ENCODE peak calls at places on chromosomes 1 and 21, in four cellular contexts. N is IMR-90, V is H9, G is mesenchymal stem cell. U is an unnamed sample.

GRCh38 chr1:45913925-45914501 is 110.6 kb downstream of the MAST2 start:
- DNase-seq in N (peak), V (no peak), G (peak), U (no peak)

GRCh38 chr1:206846475-206846874 is 18.9 kb upstream of the IL20 start:
- DNase-seq in N (no peak), V (no peak), G (no peak), U (no peak)

GRCh38 chr21:36511484-36512227 is 31.7 kb upstream of the CLDN14 start:
- DNase-seq in N (peak), V (no peak), G (no peak), U (no peak)

GRCh38 chr1:119743308-119743707 is 25.4 kb downstream of the HMGCS2 start:
- DNase-seq in N (no peak), V (no peak), G (no peak), U (no peak)

GRCh38 chr1:235998812-235999211 is 66.1 kb downstream of the NID1 start:
- DNase-seq in N (no peak), V (no peak), G (no peak), U (no peak)

GRCh38 chr1:66346873-66347272 is 187.1 kb upstream of the SGIP1 start:
- DNase-seq in N (no peak), V (no peak), G (no peak), U (no peak)

GRCh38 chr1:31523769-31524168 is 52.5 kb upstream of the TINAGL1 start:
- DNase-seq in N (no peak), V (no peak), G (peak), U (no peak)

GRCh38 chr1:94951509-94952208 is 24.7 kb upstream of the CNN3 start:
- DNase-seq in N (no peak), V (no peak), G (no peak), U (no peak)

GRCh38 chr21:37783016-37783415 is 133.2 kb downstream of the KCNJ6 start:
- DNase-seq in N (peak), V (no peak), G (no peak), U (no peak)

GRCh38 chr1:21175670-21176581 is 771 bp downstream of the EIF4G3 start:
- DNase-seq in N (no peak), V (peak), G (peak), U (peak)

GRCh38 chr1:150295476-150295875 is 1.8 kb downstream of the MRPS21 start:
- DNase-seq in N (no peak), V (no peak), G (no peak), U (peak)

GRCh38 chr1:232305020-232305419 is 324.9 kb downstream of the SIPA1L2 start:
- DNase-seq in N (no peak), V (no peak), G (no peak), U (no peak)

GRCh38 chr1:232303221-232303620 is 326.7 kb downstream of the SIPA1L2 start:
- DNase-seq in N (no peak), V (no peak), G (no peak), U (no peak)

GRCh38 chr1:232307299-232307698 is 322.6 kb downstream of the SIPA1L2 start:
- DNase-seq in N (no peak), V (no peak), G (no peak), U (no peak)

GRCh38 chr1:232308616-232309015 is 321.3 kb downstream of the SIPA1L2 start:
- DNase-seq in N (no peak), V (no peak), G (no peak), U (peak)

GRCh38 chr1:232306269-232306911 is 323.5 kb downstream of the SIPA1L2 start:
- DNase-seq in N (no peak), V (peak), G (peak), U (peak)
- H3K4ac ChIP-seq in N (no peak), V (no peak), G (no peak), U (no peak)

DNA sequence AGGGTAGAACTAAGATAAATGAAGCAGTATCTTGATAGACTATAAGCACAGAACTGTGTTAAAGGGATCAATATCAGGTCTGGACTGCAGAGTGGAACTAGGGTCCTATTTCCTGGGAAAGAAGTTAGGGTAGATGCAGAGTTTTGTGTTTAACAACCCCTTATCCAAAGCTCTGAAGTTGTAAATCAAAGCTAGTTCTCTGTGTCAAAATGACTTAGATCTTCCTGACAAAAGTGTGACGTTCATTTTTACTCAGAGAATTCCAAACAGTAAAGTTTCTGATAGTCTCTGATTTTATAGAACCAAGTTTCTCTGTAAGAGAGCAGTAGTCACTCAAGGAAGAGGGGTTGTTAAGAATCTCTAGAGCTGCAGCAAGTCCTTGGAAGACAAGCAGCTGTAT is 8.3 kb downstream of the NUCKS1 start:
- DNase-seq in N (no peak), V (no peak), G (no peak), U (no peak)
- H3K4ac ChIP-seq in N (no peak), V (no peak), G (no peak), U (no peak)

DNA sequence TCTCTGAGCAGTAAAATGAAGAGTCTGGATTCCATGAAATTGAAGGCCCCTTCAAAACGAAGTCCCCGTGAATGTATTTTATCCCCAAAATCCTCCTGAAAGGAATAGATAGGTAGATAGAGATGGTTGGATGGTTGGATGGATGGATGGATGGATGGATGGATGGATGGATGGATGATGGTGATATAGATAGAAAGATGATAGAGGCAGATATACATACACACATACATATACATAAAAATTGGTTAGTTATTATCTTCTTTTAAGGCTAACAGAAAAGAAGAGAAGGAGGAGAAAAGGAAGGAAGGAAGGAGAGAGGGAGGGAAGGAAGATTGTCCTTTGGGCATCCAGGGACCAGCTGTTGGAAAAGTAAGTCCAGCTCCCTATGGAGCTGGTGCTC is 63.1 kb downstream of the SYF2 start:
- DNase-seq in N (no peak), V (no peak), G (no peak), U (no peak)
- H3K4ac ChIP-seq in N (no peak), V (no peak), G (no peak), U (no peak)

GRCh38 chr1:109996476-109996875 is 11.9 kb downstream of the AHCYL1 start:
- DNase-seq in N (peak), V (no peak), G (peak), U (no peak)
- H3K4ac ChIP-seq in N (peak), V (no peak), G (no peak), U (no peak)

GRCh38 chr1:112710586-112710985 is 3.7 kb upstream of the RHOC start:
- DNase-seq in N (no peak), V (no peak), G (no peak), U (no peak)

GRCh38 chr1:112712701-112713128 is 2.4 kb downstream of the PPM1J start:
- DNase-seq in N (no peak), V (peak), G (no peak), U (peak)

GRCh38 chr1:112711041-112711440 is 4.1 kb downstream of the PPM1J start:
- DNase-seq in N (no peak), V (no peak), G (no peak), U (peak)

GRCh38 chr1:112712191-112712590 is 2.9 kb downstream of the PPM1J start:
- DNase-seq in N (no peak), V (no peak), G (no peak), U (no peak)

GRCh38 chr1:112711672-112712071 is 3.5 kb downstream of the PPM1J start:
- DNase-seq in N (no peak), V (no peak), G (no peak), U (no peak)
- H3K4ac ChIP-seq in N (no peak), V (no peak), G (no peak), U (no peak)

DNA sequence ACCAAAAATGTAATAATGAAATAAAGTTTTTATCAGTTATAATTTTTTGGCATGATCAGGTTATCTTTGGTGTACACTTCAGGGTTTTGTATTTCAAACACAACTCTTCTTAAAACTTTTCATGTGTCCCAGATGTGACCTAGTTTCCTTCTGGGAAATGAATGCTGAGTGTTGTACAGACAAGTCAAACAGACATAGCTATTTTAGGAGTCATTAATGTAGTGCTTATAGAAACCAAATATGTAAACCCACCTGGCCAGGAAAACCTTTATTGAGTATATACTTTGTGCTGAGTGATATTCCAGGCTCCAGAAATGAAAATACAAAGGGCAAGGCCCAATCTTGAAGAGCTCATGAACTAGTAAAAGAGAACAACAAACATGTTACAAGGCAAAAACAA is 25.9 kb upstream of the HOOK1 start:
- DNase-seq in N (no peak), V (no peak), G (no peak), U (no peak)
- H3K4ac ChIP-seq in N (no peak), V (no peak), G (no peak), U (no peak)

U was measured in mesendoderm.